ENCODE peak calls at places on chromosomes 16 and 17, in four cellular contexts. One of them, this sample, is unnamed.
A peak's percentile ranks its signal among the peaks of the same experiment; 100 is the strongest.

GRCh38 chr17:65175952-65176351 is 38.8 kb downstream of the RGS9 start:
- DNase-seq in nucleus accumbens: no peak
- DNase-seq in stimulated activated CD4-positive, alpha-beta T cell treated with anti-CD3 and anti-CD28 coated beads, Interleukin-4, amount 100 ng/mL, for 1 hour: no peak
- DNase-seq in hepatocyte: no peak
- DNase-seq in this sample: no peak

GRCh38 chr17:17840751-17841591 is 4.2 kb upstream of the SREBF1 start:
- DNase-seq in nucleus accumbens: peak; percentile 80
- DNase-seq in stimulated activated CD4-positive, alpha-beta T cell treated with anti-CD3 and anti-CD28 coated beads, Interleukin-4, amount 100 ng/mL, for 1 hour: no peak
- DNase-seq in hepatocyte: no peak
- DNase-seq in this sample: peak; percentile 66

GRCh38 chr17:48892940-48893645 is 506 bp downstream of the ATP5MC1 start:
- DNase-seq in nucleus accumbens: no peak
- DNase-seq in stimulated activated CD4-positive, alpha-beta T cell treated with anti-CD3 and anti-CD28 coated beads, Interleukin-4, amount 100 ng/mL, for 1 hour: no peak
- DNase-seq in hepatocyte: no peak
- DNase-seq in this sample: no peak

GRCh38 chr17:28475151-28475900 is 1.9 kb downstream of the SLC13A2 start:
- DNase-seq in nucleus accumbens: no peak
- DNase-seq in stimulated activated CD4-positive, alpha-beta T cell treated with anti-CD3 and anti-CD28 coated beads, Interleukin-4, amount 100 ng/mL, for 1 hour: no peak
- DNase-seq in hepatocyte: peak; percentile 67
- DNase-seq in this sample: no peak

GRCh38 chr16:27311897-27312303 is 1.9 kb upstream of the IL4R start:
- DNase-seq in nucleus accumbens: no peak
- DNase-seq in stimulated activated CD4-positive, alpha-beta T cell treated with anti-CD3 and anti-CD28 coated beads, Interleukin-4, amount 100 ng/mL, for 1 hour: no peak
- DNase-seq in hepatocyte: no peak
- DNase-seq in this sample: no peak

GRCh38 chr17:2030779-2031163 is 818 bp downstream of the DPH1 start:
- DNase-seq in nucleus accumbens: no peak
- DNase-seq in stimulated activated CD4-positive, alpha-beta T cell treated with anti-CD3 and anti-CD28 coated beads, Interleukin-4, amount 100 ng/mL, for 1 hour: peak; percentile 49
- DNase-seq in hepatocyte: no peak
- DNase-seq in this sample: no peak

GRCh38 chr17:47822785-47823184 is 1.2 kb upstream of the OSBPL7 start:
- DNase-seq in nucleus accumbens: no peak
- DNase-seq in stimulated activated CD4-positive, alpha-beta T cell treated with anti-CD3 and anti-CD28 coated beads, Interleukin-4, amount 100 ng/mL, for 1 hour: no peak
- DNase-seq in hepatocyte: no peak
- DNase-seq in this sample: no peak

GRCh38 chr17:18318122-18318521 is 3.0 kb downstream of the SMCR8 start:
- DNase-seq in nucleus accumbens: no peak
- DNase-seq in stimulated activated CD4-positive, alpha-beta T cell treated with anti-CD3 and anti-CD28 coated beads, Interleukin-4, amount 100 ng/mL, for 1 hour: no peak
- DNase-seq in hepatocyte: no peak
- DNase-seq in this sample: no peak

GRCh38 chr16:50276128-50276444 is 9.7 kb downstream of the ADCY7 start:
- DNase-seq in nucleus accumbens: no peak
- DNase-seq in stimulated activated CD4-positive, alpha-beta T cell treated with anti-CD3 and anti-CD28 coated beads, Interleukin-4, amount 100 ng/mL, for 1 hour: no peak
- DNase-seq in hepatocyte: no peak
- DNase-seq in this sample: no peak

GRCh38 chr17:14604920-14605599 is 304.2 kb downstream of the HS3ST3B1 start:
- DNase-seq in nucleus accumbens: no peak
- DNase-seq in stimulated activated CD4-positive, alpha-beta T cell treated with anti-CD3 and anti-CD28 coated beads, Interleukin-4, amount 100 ng/mL, for 1 hour: no peak
- DNase-seq in hepatocyte: no peak
- DNase-seq in this sample: no peak

GRCh38 chr17:21105081-21105480 is 21.7 kb upstream of the DHRS7B start:
- DNase-seq in nucleus accumbens: no peak
- DNase-seq in stimulated activated CD4-positive, alpha-beta T cell treated with anti-CD3 and anti-CD28 coated beads, Interleukin-4, amount 100 ng/mL, for 1 hour: no peak
- DNase-seq in hepatocyte: no peak
- DNase-seq in this sample: no peak

GRCh38 chr16:31493506-31494125 is 10.7 kb downstream of the SLC5A2 start:
- DNase-seq in nucleus accumbens: no peak
- DNase-seq in stimulated activated CD4-positive, alpha-beta T cell treated with anti-CD3 and anti-CD28 coated beads, Interleukin-4, amount 100 ng/mL, for 1 hour: no peak
- DNase-seq in hepatocyte: no peak
- DNase-seq in this sample: no peak

GRCh38 chr17:19024101-19025078 is 19.8 kb upstream of the FAM83G start:
- DNase-seq in nucleus accumbens: no peak
- DNase-seq in stimulated activated CD4-positive, alpha-beta T cell treated with anti-CD3 and anti-CD28 coated beads, Interleukin-4, amount 100 ng/mL, for 1 hour: no peak
- DNase-seq in hepatocyte: no peak
- DNase-seq in this sample: no peak

GRCh38 chr16:64679976-64680375 is 441.9 kb downstream of the CDH11 start:
- DNase-seq in nucleus accumbens: no peak
- DNase-seq in stimulated activated CD4-positive, alpha-beta T cell treated with anti-CD3 and anti-CD28 coated beads, Interleukin-4, amount 100 ng/mL, for 1 hour: no peak
- DNase-seq in hepatocyte: no peak
- DNase-seq in this sample: no peak

GRCh38 chr16:86457621-86458456 is 52.5 kb upstream of the FOXF1 start:
- DNase-seq in nucleus accumbens: no peak
- DNase-seq in stimulated activated CD4-positive, alpha-beta T cell treated with anti-CD3 and anti-CD28 coated beads, Interleukin-4, amount 100 ng/mL, for 1 hour: no peak
- DNase-seq in hepatocyte: peak; percentile 60
- DNase-seq in this sample: no peak

GRCh38 chr16:67390816-67391423 is 2.4 kb downstream of the TPPP3 start:
- DNase-seq in nucleus accumbens: no peak
- DNase-seq in stimulated activated CD4-positive, alpha-beta T cell treated with anti-CD3 and anti-CD28 coated beads, Interleukin-4, amount 100 ng/mL, for 1 hour: no peak
- DNase-seq in hepatocyte: no peak
- DNase-seq in this sample: no peak

GRCh38 chr17:39551879-39552278 is 55.8 kb downstream of the NEUROD2 start:
- DNase-seq in nucleus accumbens: no peak
- DNase-seq in stimulated activated CD4-positive, alpha-beta T cell treated with anti-CD3 and anti-CD28 coated beads, Interleukin-4, amount 100 ng/mL, for 1 hour: no peak
- DNase-seq in hepatocyte: no peak
- DNase-seq in this sample: no peak

GRCh38 chr17:1626333-1626732 is 2.3 kb downstream of the SLC43A2 start:
- DNase-seq in nucleus accumbens: no peak
- DNase-seq in stimulated activated CD4-positive, alpha-beta T cell treated with anti-CD3 and anti-CD28 coated beads, Interleukin-4, amount 100 ng/mL, for 1 hour: no peak
- DNase-seq in hepatocyte: peak; percentile 16
- DNase-seq in this sample: no peak

GRCh38 chr16:89344314-89344828 is 126.9 kb downstream of the ZNF778 start:
- DNase-seq in nucleus accumbens: no peak
- DNase-seq in stimulated activated CD4-positive, alpha-beta T cell treated with anti-CD3 and anti-CD28 coated beads, Interleukin-4, amount 100 ng/mL, for 1 hour: no peak
- DNase-seq in hepatocyte: no peak
- DNase-seq in this sample: peak; percentile 57

GRCh38 chr17:17408236-17408794 is 68.5 kb upstream of the MED9 start:
- DNase-seq in nucleus accumbens: no peak
- DNase-seq in stimulated activated CD4-positive, alpha-beta T cell treated with anti-CD3 and anti-CD28 coated beads, Interleukin-4, amount 100 ng/mL, for 1 hour: no peak
- DNase-seq in hepatocyte: no peak
- DNase-seq in this sample: no peak

GRCh38 chr17:81309140-81309858 is 14.2 kb upstream of the SLC38A10 start:
- DNase-seq in nucleus accumbens: no peak
- DNase-seq in stimulated activated CD4-positive, alpha-beta T cell treated with anti-CD3 and anti-CD28 coated beads, Interleukin-4, amount 100 ng/mL, for 1 hour: no peak
- DNase-seq in hepatocyte: peak; percentile 92
- DNase-seq in this sample: peak; percentile 89

GRCh38 chr16:58022601-58023371 is 2.8 kb upstream of the MMP15 start:
- DNase-seq in nucleus accumbens: peak; percentile 12
- DNase-seq in stimulated activated CD4-positive, alpha-beta T cell treated with anti-CD3 and anti-CD28 coated beads, Interleukin-4, amount 100 ng/mL, for 1 hour: no peak
- DNase-seq in hepatocyte: peak; percentile 77
- DNase-seq in this sample: peak; percentile 42

GRCh38 chr17:59804910-59805381 is 87.8 kb downstream of the TUBD1 start:
- DNase-seq in nucleus accumbens: no peak
- DNase-seq in stimulated activated CD4-positive, alpha-beta T cell treated with anti-CD3 and anti-CD28 coated beads, Interleukin-4, amount 100 ng/mL, for 1 hour: no peak
- DNase-seq in hepatocyte: no peak
- DNase-seq in this sample: no peak

GRCh38 chr16:84096447-84097005 is 20.2 kb downstream of the MBTPS1 start:
- DNase-seq in nucleus accumbens: no peak
- DNase-seq in stimulated activated CD4-positive, alpha-beta T cell treated with anti-CD3 and anti-CD28 coated beads, Interleukin-4, amount 100 ng/mL, for 1 hour: no peak
- DNase-seq in hepatocyte: peak; percentile 51
- DNase-seq in this sample: no peak

GRCh38 chr17:21460358-21460757 is 84.2 kb downstream of the KCNJ12 start:
- DNase-seq in nucleus accumbens: no peak
- DNase-seq in stimulated activated CD4-positive, alpha-beta T cell treated with anti-CD3 and anti-CD28 coated beads, Interleukin-4, amount 100 ng/mL, for 1 hour: no peak
- DNase-seq in hepatocyte: no peak
- DNase-seq in this sample: peak; percentile 15

GRCh38 chr17:78001182-78001581 is 42.7 kb downstream of the TNRC6C start:
- DNase-seq in nucleus accumbens: no peak
- DNase-seq in stimulated activated CD4-positive, alpha-beta T cell treated with anti-CD3 and anti-CD28 coated beads, Interleukin-4, amount 100 ng/mL, for 1 hour: no peak
- DNase-seq in hepatocyte: no peak
- DNase-seq in this sample: peak; percentile 77

GRCh38 chr17:64707077-64707591 is 45.0 kb upstream of the SMURF2 start:
- DNase-seq in nucleus accumbens: peak; percentile 2
- DNase-seq in stimulated activated CD4-positive, alpha-beta T cell treated with anti-CD3 and anti-CD28 coated beads, Interleukin-4, amount 100 ng/mL, for 1 hour: no peak
- DNase-seq in hepatocyte: peak; percentile 73
- DNase-seq in this sample: peak; percentile 39

GRCh38 chr17:48125829-48126612 is 18.5 kb downstream of the SNX11 start:
- DNase-seq in nucleus accumbens: no peak
- DNase-seq in stimulated activated CD4-positive, alpha-beta T cell treated with anti-CD3 and anti-CD28 coated beads, Interleukin-4, amount 100 ng/mL, for 1 hour: no peak
- DNase-seq in hepatocyte: no peak
- DNase-seq in this sample: no peak

GRCh38 chr16:84156342-84156784 is 11.3 kb downstream of the DNAAF1 start:
- DNase-seq in nucleus accumbens: no peak
- DNase-seq in stimulated activated CD4-positive, alpha-beta T cell treated with anti-CD3 and anti-CD28 coated beads, Interleukin-4, amount 100 ng/mL, for 1 hour: no peak
- DNase-seq in hepatocyte: no peak
- DNase-seq in this sample: no peak

GRCh38 chr17:79777166-79777843 is 643 bp upstream of the CBX2 start:
- DNase-seq in nucleus accumbens: peak; percentile 47
- DNase-seq in stimulated activated CD4-positive, alpha-beta T cell treated with anti-CD3 and anti-CD28 coated beads, Interleukin-4, amount 100 ng/mL, for 1 hour: no peak
- DNase-seq in hepatocyte: peak; percentile 78
- DNase-seq in this sample: peak; percentile 87

GRCh38 chr17:77281024-77281903 is 140.5 kb downstream of the SEC14L1 start:
- DNase-seq in nucleus accumbens: peak; percentile 22
- DNase-seq in stimulated activated CD4-positive, alpha-beta T cell treated with anti-CD3 and anti-CD28 coated beads, Interleukin-4, amount 100 ng/mL, for 1 hour: peak; percentile 62
- DNase-seq in hepatocyte: peak; percentile 89
- DNase-seq in this sample: peak; percentile 82

GRCh38 chr16:89460556-89460955 is 29.8 kb downstream of the ANKRD11 start:
- DNase-seq in nucleus accumbens: no peak
- DNase-seq in stimulated activated CD4-positive, alpha-beta T cell treated with anti-CD3 and anti-CD28 coated beads, Interleukin-4, amount 100 ng/mL, for 1 hour: no peak
- DNase-seq in hepatocyte: no peak
- DNase-seq in this sample: no peak

GRCh38 chr17:48593840-48594411 is 347 bp upstream of the HOXB5 start:
- DNase-seq in nucleus accumbens: no peak
- DNase-seq in stimulated activated CD4-positive, alpha-beta T cell treated with anti-CD3 and anti-CD28 coated beads, Interleukin-4, amount 100 ng/mL, for 1 hour: peak; percentile 85
- DNase-seq in hepatocyte: peak; percentile 85
- DNase-seq in this sample: peak; percentile 98

This sample was measured in left kidney.